ENCODE peak calls at places on chromosomes 11 and 22, in ten cellular contexts. One of them, this sample, is unnamed.

GRCh38 chr11:61534901-61535839 is 26.6 kb downstream of the LRRC10B start:
- DNase-seq in GM13977: no peak
- DNase-seq in heart left ventricle: no peak
- DNase-seq in K562: no peak
- DNase-seq in fibroblast of pulmonary artery: no peak
- DNase-seq in neural progenitor cell: no peak
- DNase-seq in GM13976: no peak
- DNase-seq in upper lobe of right lung: no peak
- DNase-seq in ovary: no peak
- DNase-seq in cardiac fibroblast: no peak
- DNase-seq in this sample: no peak

GRCh38 chr11:65355013-65355775 is 643 bp downstream of the TIGD3 start:
- DNase-seq in GM13976: peak; percentile 73
- DNase-seq in fibroblast of pulmonary artery: no peak
- DNase-seq in GM13977: peak; percentile 79
- DNase-seq in heart left ventricle: no peak
- DNase-seq in ovary: no peak
- DNase-seq in upper lobe of right lung: peak; percentile 76
- DNase-seq in cardiac fibroblast: peak; percentile 15
- DNase-seq in K562: peak; percentile 83
- DNase-seq in neural progenitor cell: peak; percentile 73
- DNase-seq in this sample: no peak

GRCh38 chr22:36374603-36375024 is 13.2 kb downstream of the MYH9 start:
- DNase-seq in GM13977: no peak
- DNase-seq in cardiac fibroblast: peak; percentile 93
- DNase-seq in ovary: no peak
- DNase-seq in fibroblast of pulmonary artery: peak; percentile 79
- DNase-seq in neural progenitor cell: no peak
- DNase-seq in GM13976: no peak
- DNase-seq in heart left ventricle: no peak
- DNase-seq in K562: no peak
- DNase-seq in upper lobe of right lung: no peak
- DNase-seq in this sample: no peak

GRCh38 chr11:46296520-46297448 is 19.3 kb downstream of the CREB3L1 start:
- DNase-seq in GM13976: no peak
- DNase-seq in ovary: peak; percentile 85
- DNase-seq in heart left ventricle: peak; percentile 59
- DNase-seq in cardiac fibroblast: peak; percentile 92
- DNase-seq in neural progenitor cell: peak; percentile 92
- DNase-seq in GM13977: no peak
- DNase-seq in K562: peak; percentile 92
- DNase-seq in upper lobe of right lung: no peak
- DNase-seq in fibroblast of pulmonary artery: peak; percentile 97
- DNase-seq in this sample: peak; percentile 77

GRCh38 chr11:17402486-17402885 is 14.0 kb upstream of the KCNJ11 start:
- DNase-seq in cardiac fibroblast: no peak
- DNase-seq in ovary: no peak
- DNase-seq in heart left ventricle: no peak
- DNase-seq in neural progenitor cell: no peak
- DNase-seq in GM13976: no peak
- DNase-seq in GM13977: no peak
- DNase-seq in fibroblast of pulmonary artery: no peak
- DNase-seq in upper lobe of right lung: no peak
- DNase-seq in K562: no peak
- DNase-seq in this sample: no peak

GRCh38 chr11:118148877-118149276 is 3.7 kb downstream of the SCN4B start:
- DNase-seq in ovary: no peak
- DNase-seq in GM13977: no peak
- DNase-seq in neural progenitor cell: no peak
- DNase-seq in cardiac fibroblast: no peak
- DNase-seq in K562: no peak
- DNase-seq in fibroblast of pulmonary artery: no peak
- DNase-seq in heart left ventricle: no peak
- DNase-seq in upper lobe of right lung: no peak
- DNase-seq in GM13976: no peak
- DNase-seq in this sample: no peak

GRCh38 chr22:20465759-20466077 is 28.1 kb upstream of the SCARF2 start:
- DNase-seq in GM13976: no peak
- DNase-seq in GM13977: no peak
- DNase-seq in heart left ventricle: no peak
- DNase-seq in cardiac fibroblast: no peak
- DNase-seq in K562: no peak
- DNase-seq in neural progenitor cell: no peak
- DNase-seq in fibroblast of pulmonary artery: no peak
- DNase-seq in ovary: no peak
- DNase-seq in upper lobe of right lung: no peak
- DNase-seq in this sample: no peak

GRCh38 chr11:9787981-9788521 is 124.2 kb downstream of the SWAP70 start:
- DNase-seq in upper lobe of right lung: no peak
- DNase-seq in fibroblast of pulmonary artery: peak; percentile 77
- DNase-seq in ovary: no peak
- DNase-seq in neural progenitor cell: no peak
- DNase-seq in cardiac fibroblast: peak; percentile 87
- DNase-seq in heart left ventricle: no peak
- DNase-seq in GM13976: no peak
- DNase-seq in GM13977: no peak
- DNase-seq in K562: no peak
- DNase-seq in this sample: peak; percentile 98

GRCh38 chr11:1563697-1564534 is 8.2 kb downstream of the DUSP8 start:
- DNase-seq in heart left ventricle: no peak
- DNase-seq in K562: no peak
- DNase-seq in upper lobe of right lung: peak; percentile 54
- DNase-seq in GM13976: no peak
- DNase-seq in GM13977: no peak
- DNase-seq in neural progenitor cell: no peak
- DNase-seq in fibroblast of pulmonary artery: no peak
- DNase-seq in cardiac fibroblast: no peak
- DNase-seq in ovary: no peak
- DNase-seq in this sample: no peak

GRCh38 chr11:33197915-33198727 is 36.8 kb upstream of the CSTF3 start:
- DNase-seq in neural progenitor cell: no peak
- DNase-seq in heart left ventricle: no peak
- DNase-seq in GM13976: no peak
- DNase-seq in K562: no peak
- DNase-seq in upper lobe of right lung: no peak
- DNase-seq in GM13977: no peak
- DNase-seq in fibroblast of pulmonary artery: peak; percentile 53
- DNase-seq in cardiac fibroblast: no peak
- DNase-seq in ovary: no peak
- DNase-seq in this sample: no peak

GRCh38 chr11:129453293-129453721 is 77.7 kb downstream of the BARX2 start:
- DNase-seq in GM13976: no peak
- DNase-seq in heart left ventricle: no peak
- DNase-seq in fibroblast of pulmonary artery: no peak
- DNase-seq in K562: no peak
- DNase-seq in GM13977: no peak
- DNase-seq in cardiac fibroblast: no peak
- DNase-seq in upper lobe of right lung: no peak
- DNase-seq in neural progenitor cell: peak; percentile 73
- DNase-seq in ovary: no peak
- DNase-seq in this sample: no peak

GRCh38 chr11:12220305-12220704 is 109.9 kb downstream of the MICAL2 start:
- DNase-seq in heart left ventricle: peak; percentile 75
- DNase-seq in neural progenitor cell: no peak
- DNase-seq in upper lobe of right lung: no peak
- DNase-seq in cardiac fibroblast: no peak
- DNase-seq in GM13976: no peak
- DNase-seq in GM13977: no peak
- DNase-seq in K562: no peak
- DNase-seq in ovary: peak; percentile 71
- DNase-seq in fibroblast of pulmonary artery: peak; percentile 49
- DNase-seq in this sample: no peak

GRCh38 chr11:3865388-3866193 is 10.1 kb downstream of the STIM1 start:
- DNase-seq in heart left ventricle: no peak
- DNase-seq in cardiac fibroblast: peak; percentile 76
- DNase-seq in fibroblast of pulmonary artery: peak; percentile 83
- DNase-seq in ovary: no peak
- DNase-seq in GM13976: no peak
- DNase-seq in GM13977: no peak
- DNase-seq in neural progenitor cell: no peak
- DNase-seq in upper lobe of right lung: no peak
- DNase-seq in K562: no peak
- DNase-seq in this sample: no peak

GRCh38 chr11:77080643-77081210 is 14.0 kb downstream of the CAPN5 start:
- DNase-seq in K562: no peak
- DNase-seq in neural progenitor cell: no peak
- DNase-seq in GM13977: no peak
- DNase-seq in heart left ventricle: no peak
- DNase-seq in fibroblast of pulmonary artery: peak; percentile 28
- DNase-seq in upper lobe of right lung: no peak
- DNase-seq in ovary: no peak
- DNase-seq in cardiac fibroblast: peak; percentile 41
- DNase-seq in GM13976: no peak
- DNase-seq in this sample: no peak

GRCh38 chr11:103215812-103216211 is 106.6 kb downstream of the DYNC2H1 start:
- DNase-seq in upper lobe of right lung: no peak
- DNase-seq in ovary: no peak
- DNase-seq in GM13977: no peak
- DNase-seq in GM13976: no peak
- DNase-seq in cardiac fibroblast: peak; percentile 39
- DNase-seq in neural progenitor cell: no peak
- DNase-seq in heart left ventricle: no peak
- DNase-seq in K562: no peak
- DNase-seq in fibroblast of pulmonary artery: no peak
- DNase-seq in this sample: no peak

GRCh38 chr11:75350743-75351540 is 519 bp downstream of the ARRB1 start:
- DNase-seq in upper lobe of right lung: peak; percentile 84
- DNase-seq in heart left ventricle: peak; percentile 47
- DNase-seq in GM13976: no peak
- DNase-seq in K562: peak; percentile 61
- DNase-seq in cardiac fibroblast: peak; percentile 33
- DNase-seq in neural progenitor cell: peak; percentile 52
- DNase-seq in ovary: peak; percentile 64
- DNase-seq in GM13977: no peak
- DNase-seq in fibroblast of pulmonary artery: no peak
- DNase-seq in this sample: no peak
- TF ChIP-seq CTCF in upper lobe of right lung: peak; percentile 23
- TF ChIP-seq CTCF in heart left ventricle: no peak
- TF ChIP-seq CTCF in GM13976: no peak
- TF ChIP-seq CTCF in K562: peak; percentile 52
- TF ChIP-seq CTCF in cardiac fibroblast: no peak
- TF ChIP-seq CTCF in neural progenitor cell: peak; percentile 24
- TF ChIP-seq CTCF in ovary: no peak
- TF ChIP-seq CTCF in GM13977: no peak
- TF ChIP-seq CTCF in fibroblast of pulmonary artery: peak; percentile 5
- TF ChIP-seq CTCF in this sample: no peak

GRCh38 chr11:15175780-15176179 is 61.1 kb downstream of the INSC start:
- DNase-seq in cardiac fibroblast: no peak
- DNase-seq in GM13976: no peak
- DNase-seq in GM13977: no peak
- DNase-seq in neural progenitor cell: no peak
- DNase-seq in upper lobe of right lung: no peak
- DNase-seq in heart left ventricle: no peak
- DNase-seq in fibroblast of pulmonary artery: no peak
- DNase-seq in K562: no peak
- DNase-seq in ovary: no peak
- DNase-seq in this sample: no peak

GRCh38 chr11:15178214-15178613 is 63.5 kb downstream of the INSC start:
- DNase-seq in fibroblast of pulmonary artery: no peak
- DNase-seq in cardiac fibroblast: no peak
- DNase-seq in heart left ventricle: no peak
- DNase-seq in GM13977: no peak
- DNase-seq in ovary: no peak
- DNase-seq in GM13976: no peak
- DNase-seq in neural progenitor cell: no peak
- DNase-seq in upper lobe of right lung: no peak
- DNase-seq in K562: no peak
- DNase-seq in this sample: no peak

GRCh38 chr11:15176646-15177163 is 62.0 kb downstream of the INSC start:
- DNase-seq in cardiac fibroblast: no peak
- DNase-seq in GM13976: no peak
- DNase-seq in ovary: no peak
- DNase-seq in K562: no peak
- DNase-seq in upper lobe of right lung: no peak
- DNase-seq in GM13977: no peak
- DNase-seq in neural progenitor cell: no peak
- DNase-seq in heart left ventricle: no peak
- DNase-seq in fibroblast of pulmonary artery: no peak
- DNase-seq in this sample: no peak

GRCh38 chr11:15179167-15179566 is 64.4 kb downstream of the INSC start:
- DNase-seq in fibroblast of pulmonary artery: no peak
- DNase-seq in neural progenitor cell: no peak
- DNase-seq in ovary: no peak
- DNase-seq in cardiac fibroblast: no peak
- DNase-seq in heart left ventricle: no peak
- DNase-seq in upper lobe of right lung: no peak
- DNase-seq in GM13977: no peak
- DNase-seq in GM13976: no peak
- DNase-seq in K562: no peak
- DNase-seq in this sample: peak; percentile 64

GRCh38 chr11:15177491-15177890 is 62.8 kb downstream of the INSC start:
- DNase-seq in GM13976: no peak
- DNase-seq in cardiac fibroblast: no peak
- DNase-seq in heart left ventricle: no peak
- DNase-seq in upper lobe of right lung: no peak
- DNase-seq in neural progenitor cell: no peak
- DNase-seq in GM13977: no peak
- DNase-seq in K562: no peak
- DNase-seq in fibroblast of pulmonary artery: no peak
- DNase-seq in ovary: no peak
- DNase-seq in this sample: no peak
- TF ChIP-seq CTCF in GM13976: no peak
- TF ChIP-seq CTCF in cardiac fibroblast: no peak
- TF ChIP-seq CTCF in heart left ventricle: no peak
- TF ChIP-seq CTCF in upper lobe of right lung: no peak
- TF ChIP-seq CTCF in neural progenitor cell: no peak
- TF ChIP-seq CTCF in GM13977: no peak
- TF ChIP-seq CTCF in K562: no peak
- TF ChIP-seq CTCF in fibroblast of pulmonary artery: no peak
- TF ChIP-seq CTCF in ovary: no peak
- TF ChIP-seq CTCF in this sample: no peak

GRCh38 chr11:81658722-81659121 is 1074.9 kb downstream of the FAM181B start:
- DNase-seq in GM13976: peak; percentile 5
- DNase-seq in fibroblast of pulmonary artery: peak; percentile 16
- DNase-seq in cardiac fibroblast: peak; percentile 13
- DNase-seq in ovary: no peak
- DNase-seq in heart left ventricle: no peak
- DNase-seq in K562: peak; percentile 3
- DNase-seq in upper lobe of right lung: no peak
- DNase-seq in neural progenitor cell: peak; percentile 48
- DNase-seq in GM13977: peak; percentile 23
- DNase-seq in this sample: no peak
- TF ChIP-seq CTCF in GM13976: no peak
- TF ChIP-seq CTCF in fibroblast of pulmonary artery: peak; percentile 31
- TF ChIP-seq CTCF in cardiac fibroblast: peak; percentile 33
- TF ChIP-seq CTCF in ovary: no peak
- TF ChIP-seq CTCF in heart left ventricle: no peak
- TF ChIP-seq CTCF in K562: peak; percentile 38
- TF ChIP-seq CTCF in upper lobe of right lung: no peak
- TF ChIP-seq CTCF in neural progenitor cell: peak; percentile 60
- TF ChIP-seq CTCF in GM13977: peak; percentile 63
- TF ChIP-seq CTCF in this sample: peak; percentile 15

DNA sequence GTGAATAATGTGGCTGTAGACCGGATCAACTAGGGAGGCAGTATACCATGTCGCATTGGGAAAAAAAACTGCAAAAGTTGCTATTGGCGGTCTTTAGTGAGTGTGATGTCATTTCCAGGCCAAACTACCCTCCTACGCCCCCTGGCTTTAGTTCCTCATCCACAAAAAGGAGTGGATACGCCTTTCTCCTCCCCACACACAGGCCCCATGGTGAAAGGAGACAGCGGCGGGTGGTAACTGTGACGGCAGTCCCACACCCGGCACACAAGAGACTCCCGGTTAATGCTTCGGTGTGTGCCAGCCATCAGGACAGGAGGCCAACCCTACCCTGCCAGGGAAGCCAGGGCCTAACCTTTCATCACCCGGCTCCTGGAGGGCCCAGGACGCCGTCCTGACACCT is 11.0 kb downstream of the TP53I11 start:
- DNase-seq in GM13976: no peak
- DNase-seq in cardiac fibroblast: no peak
- DNase-seq in K562: peak; percentile 66
- DNase-seq in fibroblast of pulmonary artery: peak; percentile 60
- DNase-seq in heart left ventricle: peak; percentile 68
- DNase-seq in ovary: no peak
- DNase-seq in GM13977: no peak
- DNase-seq in neural progenitor cell: peak; percentile 51
- DNase-seq in upper lobe of right lung: no peak
- DNase-seq in this sample: no peak
- TF ChIP-seq CTCF in GM13976: no peak
- TF ChIP-seq CTCF in cardiac fibroblast: peak; percentile 22
- TF ChIP-seq CTCF in K562: peak; percentile 55
- TF ChIP-seq CTCF in fibroblast of pulmonary artery: peak; percentile 51
- TF ChIP-seq CTCF in heart left ventricle: no peak
- TF ChIP-seq CTCF in ovary: no peak
- TF ChIP-seq CTCF in GM13977: no peak
- TF ChIP-seq CTCF in neural progenitor cell: peak; percentile 42
- TF ChIP-seq CTCF in upper lobe of right lung: peak; percentile 12
- TF ChIP-seq CTCF in this sample: peak; percentile 24